ENCODE peak calls at places on chromosomes 6 and 20, in nine cellular contexts. One of them, this sample, is unnamed.
A peak's percentile ranks its signal among the peaks of the same experiment; 100 is the strongest.

GRCh38 chr20:44405246-44405645 is 49.7 kb downstream of the HNF4A start:
- DNase-seq in left cardiac atrium: no peak
- DNase-seq in occipital lobe: no peak
- DNase-seq in stimulated activated CD4-positive, alpha-beta T cell treated with anti-CD3 and anti-CD28 coated beads, Interleukin-4, amount 100 ng/mL, for 1 hour: no peak
- DNase-seq in activated CD4-positive, alpha-beta T cell treated with anti-CD3 and anti-CD28 coated beads, Interleukin-2, amount 50 U/mL, for 1 hour: no peak
- DNase-seq in heart right ventricle: no peak
- DNase-seq in stimulated activated CD8-positive, alpha-beta memory T cell treated with anti-CD3 and anti-CD28 coated beads, Interleukin-15, amount 100 ng/mL, for 24 hours: no peak
- DNase-seq in AG08395: peak; percentile 28
- DNase-seq in activated naive CD4-positive, alpha-beta T cell treated with anti-CD3 and anti-CD28 coated beads, Interleukin-2, amount 10 ng/mL, durations not matched to agents 7 days and 5 days: no peak
- DNase-seq in this sample: no peak

GRCh38 chr6:26502169-26502568 is 2.1 kb downstream of the BTN1A1 start:
- DNase-seq in left cardiac atrium: no peak
- DNase-seq in occipital lobe: no peak
- DNase-seq in stimulated activated CD8-positive, alpha-beta memory T cell treated with anti-CD3 and anti-CD28 coated beads, Interleukin-15, amount 100 ng/mL, for 24 hours: no peak
- DNase-seq in activated CD4-positive, alpha-beta T cell treated with anti-CD3 and anti-CD28 coated beads, Interleukin-2, amount 50 U/mL, for 1 hour: no peak
- DNase-seq in activated naive CD4-positive, alpha-beta T cell treated with anti-CD3 and anti-CD28 coated beads, Interleukin-2, amount 10 ng/mL, durations not matched to agents 7 days and 5 days: no peak
- DNase-seq in AG08395: no peak
- DNase-seq in heart right ventricle: no peak
- DNase-seq in stimulated activated CD4-positive, alpha-beta T cell treated with anti-CD3 and anti-CD28 coated beads, Interleukin-4, amount 100 ng/mL, for 1 hour: no peak
- DNase-seq in this sample: no peak

GRCh38 chr6:136067731-136068341 is 182.3 kb downstream of the MTFR2 start:
- DNase-seq in heart right ventricle: no peak
- DNase-seq in stimulated activated CD4-positive, alpha-beta T cell treated with anti-CD3 and anti-CD28 coated beads, Interleukin-4, amount 100 ng/mL, for 1 hour: no peak
- DNase-seq in left cardiac atrium: no peak
- DNase-seq in stimulated activated CD8-positive, alpha-beta memory T cell treated with anti-CD3 and anti-CD28 coated beads, Interleukin-15, amount 100 ng/mL, for 24 hours: no peak
- DNase-seq in AG08395: peak; percentile 16
- DNase-seq in occipital lobe: no peak
- DNase-seq in activated naive CD4-positive, alpha-beta T cell treated with anti-CD3 and anti-CD28 coated beads, Interleukin-2, amount 10 ng/mL, durations not matched to agents 7 days and 5 days: no peak
- DNase-seq in activated CD4-positive, alpha-beta T cell treated with anti-CD3 and anti-CD28 coated beads, Interleukin-2, amount 50 U/mL, for 1 hour: no peak
- DNase-seq in this sample: no peak

GRCh38 chr6:121816361-121816760 is 380.9 kb downstream of the GJA1 start:
- DNase-seq in occipital lobe: no peak
- DNase-seq in AG08395: peak; percentile 6
- DNase-seq in left cardiac atrium: no peak
- DNase-seq in heart right ventricle: no peak
- DNase-seq in activated CD4-positive, alpha-beta T cell treated with anti-CD3 and anti-CD28 coated beads, Interleukin-2, amount 50 U/mL, for 1 hour: no peak
- DNase-seq in activated naive CD4-positive, alpha-beta T cell treated with anti-CD3 and anti-CD28 coated beads, Interleukin-2, amount 10 ng/mL, durations not matched to agents 7 days and 5 days: no peak
- DNase-seq in stimulated activated CD8-positive, alpha-beta memory T cell treated with anti-CD3 and anti-CD28 coated beads, Interleukin-15, amount 100 ng/mL, for 24 hours: no peak
- DNase-seq in stimulated activated CD4-positive, alpha-beta T cell treated with anti-CD3 and anti-CD28 coated beads, Interleukin-4, amount 100 ng/mL, for 1 hour: no peak
- DNase-seq in this sample: no peak

GRCh38 chr6:133240511-133241087 is 558 bp upstream of the EYA4 start:
- DNase-seq in stimulated activated CD4-positive, alpha-beta T cell treated with anti-CD3 and anti-CD28 coated beads, Interleukin-4, amount 100 ng/mL, for 1 hour: no peak
- DNase-seq in left cardiac atrium: no peak
- DNase-seq in stimulated activated CD8-positive, alpha-beta memory T cell treated with anti-CD3 and anti-CD28 coated beads, Interleukin-15, amount 100 ng/mL, for 24 hours: no peak
- DNase-seq in heart right ventricle: peak; percentile 25
- DNase-seq in AG08395: no peak
- DNase-seq in activated naive CD4-positive, alpha-beta T cell treated with anti-CD3 and anti-CD28 coated beads, Interleukin-2, amount 10 ng/mL, durations not matched to agents 7 days and 5 days: no peak
- DNase-seq in occipital lobe: no peak
- DNase-seq in activated CD4-positive, alpha-beta T cell treated with anti-CD3 and anti-CD28 coated beads, Interleukin-2, amount 50 U/mL, for 1 hour: no peak
- DNase-seq in this sample: no peak

GRCh38 chr6:35021014-35021413 is 120.1 kb downstream of the TCP11 start:
- DNase-seq in heart right ventricle: peak; percentile 59
- DNase-seq in activated CD4-positive, alpha-beta T cell treated with anti-CD3 and anti-CD28 coated beads, Interleukin-2, amount 50 U/mL, for 1 hour: no peak
- DNase-seq in activated naive CD4-positive, alpha-beta T cell treated with anti-CD3 and anti-CD28 coated beads, Interleukin-2, amount 10 ng/mL, durations not matched to agents 7 days and 5 days: no peak
- DNase-seq in AG08395: no peak
- DNase-seq in stimulated activated CD8-positive, alpha-beta memory T cell treated with anti-CD3 and anti-CD28 coated beads, Interleukin-15, amount 100 ng/mL, for 24 hours: no peak
- DNase-seq in left cardiac atrium: peak; percentile 59
- DNase-seq in stimulated activated CD4-positive, alpha-beta T cell treated with anti-CD3 and anti-CD28 coated beads, Interleukin-4, amount 100 ng/mL, for 1 hour: no peak
- DNase-seq in occipital lobe: no peak
- DNase-seq in this sample: peak; percentile 36

GRCh38 chr6:45933855-45934254 is 81.8 kb downstream of the CLIC5 start:
- DNase-seq in heart right ventricle: no peak
- DNase-seq in activated CD4-positive, alpha-beta T cell treated with anti-CD3 and anti-CD28 coated beads, Interleukin-2, amount 50 U/mL, for 1 hour: no peak
- DNase-seq in stimulated activated CD4-positive, alpha-beta T cell treated with anti-CD3 and anti-CD28 coated beads, Interleukin-4, amount 100 ng/mL, for 1 hour: no peak
- DNase-seq in AG08395: no peak
- DNase-seq in activated naive CD4-positive, alpha-beta T cell treated with anti-CD3 and anti-CD28 coated beads, Interleukin-2, amount 10 ng/mL, durations not matched to agents 7 days and 5 days: no peak
- DNase-seq in left cardiac atrium: no peak
- DNase-seq in stimulated activated CD8-positive, alpha-beta memory T cell treated with anti-CD3 and anti-CD28 coated beads, Interleukin-15, amount 100 ng/mL, for 24 hours: no peak
- DNase-seq in occipital lobe: no peak
- DNase-seq in this sample: no peak

GRCh38 chr6:152642578-152643375 is 5.6 kb upstream of the SYNE1 start:
- DNase-seq in activated naive CD4-positive, alpha-beta T cell treated with anti-CD3 and anti-CD28 coated beads, Interleukin-2, amount 10 ng/mL, durations not matched to agents 7 days and 5 days: peak; percentile 34
- DNase-seq in left cardiac atrium: peak; percentile 69
- DNase-seq in AG08395: peak; percentile 48
- DNase-seq in stimulated activated CD8-positive, alpha-beta memory T cell treated with anti-CD3 and anti-CD28 coated beads, Interleukin-15, amount 100 ng/mL, for 24 hours: no peak
- DNase-seq in stimulated activated CD4-positive, alpha-beta T cell treated with anti-CD3 and anti-CD28 coated beads, Interleukin-4, amount 100 ng/mL, for 1 hour: no peak
- DNase-seq in activated CD4-positive, alpha-beta T cell treated with anti-CD3 and anti-CD28 coated beads, Interleukin-2, amount 50 U/mL, for 1 hour: peak; percentile 2
- DNase-seq in occipital lobe: no peak
- DNase-seq in heart right ventricle: peak; percentile 73
- DNase-seq in this sample: peak; percentile 76

GRCh38 chr6:170279426-170279825 is 11.5 kb downstream of the DLL1 start:
- DNase-seq in activated naive CD4-positive, alpha-beta T cell treated with anti-CD3 and anti-CD28 coated beads, Interleukin-2, amount 10 ng/mL, durations not matched to agents 7 days and 5 days: no peak
- DNase-seq in stimulated activated CD8-positive, alpha-beta memory T cell treated with anti-CD3 and anti-CD28 coated beads, Interleukin-15, amount 100 ng/mL, for 24 hours: no peak
- DNase-seq in left cardiac atrium: no peak
- DNase-seq in stimulated activated CD4-positive, alpha-beta T cell treated with anti-CD3 and anti-CD28 coated beads, Interleukin-4, amount 100 ng/mL, for 1 hour: no peak
- DNase-seq in heart right ventricle: no peak
- DNase-seq in AG08395: no peak
- DNase-seq in occipital lobe: no peak
- DNase-seq in activated CD4-positive, alpha-beta T cell treated with anti-CD3 and anti-CD28 coated beads, Interleukin-2, amount 50 U/mL, for 1 hour: no peak
- DNase-seq in this sample: no peak

GRCh38 chr20:37520417-37520751 is 666 bp upstream of the NNAT start:
- DNase-seq in AG08395: no peak
- DNase-seq in left cardiac atrium: no peak
- DNase-seq in activated CD4-positive, alpha-beta T cell treated with anti-CD3 and anti-CD28 coated beads, Interleukin-2, amount 50 U/mL, for 1 hour: no peak
- DNase-seq in stimulated activated CD8-positive, alpha-beta memory T cell treated with anti-CD3 and anti-CD28 coated beads, Interleukin-15, amount 100 ng/mL, for 24 hours: no peak
- DNase-seq in activated naive CD4-positive, alpha-beta T cell treated with anti-CD3 and anti-CD28 coated beads, Interleukin-2, amount 10 ng/mL, durations not matched to agents 7 days and 5 days: no peak
- DNase-seq in stimulated activated CD4-positive, alpha-beta T cell treated with anti-CD3 and anti-CD28 coated beads, Interleukin-4, amount 100 ng/mL, for 1 hour: no peak
- DNase-seq in occipital lobe: no peak
- DNase-seq in heart right ventricle: no peak
- DNase-seq in this sample: no peak

GRCh38 chr6:36032245-36032644 is 4.6 kb downstream of the MAPK14 start:
- DNase-seq in heart right ventricle: no peak
- DNase-seq in activated naive CD4-positive, alpha-beta T cell treated with anti-CD3 and anti-CD28 coated beads, Interleukin-2, amount 10 ng/mL, durations not matched to agents 7 days and 5 days: no peak
- DNase-seq in left cardiac atrium: no peak
- DNase-seq in occipital lobe: no peak
- DNase-seq in AG08395: no peak
- DNase-seq in stimulated activated CD4-positive, alpha-beta T cell treated with anti-CD3 and anti-CD28 coated beads, Interleukin-4, amount 100 ng/mL, for 1 hour: no peak
- DNase-seq in stimulated activated CD8-positive, alpha-beta memory T cell treated with anti-CD3 and anti-CD28 coated beads, Interleukin-15, amount 100 ng/mL, for 24 hours: no peak
- DNase-seq in activated CD4-positive, alpha-beta T cell treated with anti-CD3 and anti-CD28 coated beads, Interleukin-2, amount 50 U/mL, for 1 hour: no peak
- DNase-seq in this sample: no peak

This sample was measured in ovary.